ENCODE peak calls at places on chromosomes 2 and 18, in nine cellular contexts. R is pulmonary artery endothelial cell; I is fibroblast of pulmonary artery; E is WTC11; Z is HTR-8/SVneo; J is activated CD4-positive, alpha-beta T cell treated with anti-CD3 and anti-CD28 coated beads, Interleukin-2, amount 10 ng/mL, durations not matched to agents 7 days and 5 days; T is ELR; H is left cardiac atrium; X is NCI-H524. L is an unnamed sample.

GRCh38 chr2:108278631-108279030 is 10.1 kb upstream of the SULT1C2 start:
- DNase-seq in Z (no peak), H (no peak), R (no peak), T (peak), J (no peak), X (no peak), I (peak), E (no peak), L (peak)

GRCh38 chr2:208265371-208265806 is 666 bp upstream of the PIKFYVE start:
- DNase-seq in E (peak), H (no peak), T (peak), Z (no peak), R (no peak), J (peak), X (peak), I (peak), L (peak)

GRCh38 chr2:233822781-233823730 is 31.3 kb downstream of the HJURP start:
- DNase-seq in Z (no peak), R (no peak), J (no peak), X (no peak), T (no peak), H (no peak), E (no peak), I (no peak), L (no peak)

GRCh38 chr2:16763056-16763455 is 97.4 kb upstream of the CYRIA start:
- DNase-seq in R (no peak), E (no peak), X (no peak), J (no peak), Z (no peak), T (no peak), I (no peak), H (no peak), L (no peak)

GRCh38 chr2:24360963-24361330 is 611 bp upstream of the ITSN2 start:
- DNase-seq in T (no peak), H (no peak), J (no peak), E (no peak), Z (peak), X (no peak), R (no peak), I (no peak), L (no peak)

GRCh38 chr2:11499081-11499743 is 33.3 kb upstream of the E2F6 start:
- DNase-seq in Z (no peak), R (no peak), J (no peak), T (no peak), E (no peak), X (no peak), I (no peak), H (no peak), L (no peak)

GRCh38 chr18:48838921-48839818 is 111.6 kb downstream of the SMAD7 start:
- DNase-seq in T (peak), I (peak), R (no peak), E (no peak), X (no peak), J (no peak), H (peak), Z (peak), L (peak)

GRCh38 chr2:43193996-43194869 is 32.2 kb downstream of the ZFP36L2 start:
- DNase-seq in E (no peak), I (no peak), J (no peak), R (no peak), H (no peak), T (no peak), Z (no peak), X (no peak), L (no peak)

GRCh38 chr2:37768491-37768925 is 97.1 kb upstream of the CDC42EP3 start:
- DNase-seq in X (no peak), J (no peak), E (no peak), R (no peak), Z (peak), H (no peak), T (peak), I (peak), L (peak)

GRCh38 chr2:163187995-163188655 is 349.6 kb upstream of the KCNH7 start:
- DNase-seq in I (peak), H (no peak), T (no peak), X (no peak), J (no peak), E (no peak), R (no peak), Z (no peak), L (no peak)

GRCh38 chr2:25711641-25712369 is 38.4 kb upstream of the DTNB start:
- DNase-seq in X (peak), E (no peak), R (no peak), T (no peak), I (peak), J (no peak), H (no peak), Z (no peak), L (no peak)

GRCh38 chr2:191540681-191541080 is 137.3 kb upstream of the NABP1 start:
- DNase-seq in R (no peak), E (no peak), T (no peak), X (no peak), J (no peak), I (no peak), H (no peak), Z (no peak), L (no peak)

GRCh38 chr2:19321946-19322345 is 36.5 kb downstream of the OSR1 start:
- DNase-seq in J (no peak), T (no peak), E (no peak), Z (no peak), R (no peak), H (no peak), I (peak), X (no peak), L (peak)

GRCh38 chr18:9715974-9716373 is 7.9 kb downstream of the RAB31 start:
- DNase-seq in I (no peak), E (no peak), Z (no peak), X (no peak), T (no peak), J (no peak), R (no peak), H (no peak), L (no peak)

GRCh38 chr2:127154396-127154795 is 47.4 kb upstream of the BIN1 start:
- DNase-seq in J (no peak), H (no peak), R (no peak), I (no peak), X (no peak), E (no peak), Z (no peak), T (no peak), L (no peak)

GRCh38 chr2:70982971-70983370 is 4.5 kb downstream of the ANKRD53 start:
- DNase-seq in T (no peak), Z (no peak), H (no peak), X (no peak), E (no peak), I (no peak), R (no peak), J (no peak), L (no peak)